ENCODE peak calls at places on chromosomes 6 and 20, in five cellular contexts. L is cardiac muscle cell, E is upper lobe of right lung, X is psoas muscle, T is body of pancreas. C is an unnamed sample.
A peak's percentile ranks its signal among the peaks of the same experiment; 100 is the strongest.

GRCh38 chr6:147166360-147166944 is 37.8 kb upstream of the STXBP5 start:
- DNase-seq in L (peak; percentile 58), E (no peak), X (no peak), T (no peak), C (no peak)

GRCh38 chr6:167998206-167998605 is 735 bp downstream of the KIF25 start:
- DNase-seq in L (no peak), E (no peak), X (no peak), T (no peak), C (no peak)

GRCh38 chr20:10004900-10005299 is 29.9 kb upstream of the ANKEF1 start:
- DNase-seq in L (no peak), E (no peak), X (no peak), T (no peak), C (no peak)

GRCh38 chr6:50608421-50608820 is 104.9 kb upstream of the TFAP2D start:
- DNase-seq in L (no peak), E (no peak), X (no peak), T (no peak), C (no peak)

GRCh38 chr20:16666272-16666671 is 63.6 kb upstream of the SNRPB2 start:
- DNase-seq in L (no peak), E (no peak), X (no peak), T (no peak), C (no peak)

GRCh38 chr6:50110557-50110956 is 60.8 kb upstream of the DEFB112 start:
- DNase-seq in L (no peak), E (no peak), X (no peak), T (no peak), C (no peak)

GRCh38 chr6:157682856-157683481 is 140.1 kb upstream of the SNX9 start:
- DNase-seq in L (peak; percentile 82), E (no peak), X (no peak), T (no peak), C (no peak)

GRCh38 chr20:4069741-4070140 is 54.4 kb upstream of the RNF24 start:
- DNase-seq in L (no peak), E (no peak), X (no peak), T (no peak), C (no peak)

GRCh38 chr6:108001696-108002231 is 43.8 kb upstream of the SEC63 start:
- DNase-seq in L (no peak), E (no peak), X (no peak), T (no peak), C (no peak)

GRCh38 chr6:32329141-32329540 is 42.6 kb downstream of the TSBP1 start:
- DNase-seq in L (no peak), E (no peak), X (no peak), T (no peak), C (no peak)

GRCh38 chr20:61680096-61680495 is 385.6 kb downstream of the TAF4 start:
- DNase-seq in L (no peak), E (no peak), X (no peak), T (no peak), C (no peak)

GRCh38 chr6:46201701-46202100 is 30.9 kb upstream of the ENPP5 start:
- DNase-seq in L (no peak), E (no peak), X (no peak), T (no peak), C (no peak)

GRCh38 chr6:81636930-81637568 is 115.4 kb downstream of the TENT5A start:
- DNase-seq in L (no peak), E (no peak), X (no peak), T (no peak), C (no peak)

GRCh38 chr6:34709386-34709785 is 12.8 kb upstream of the ILRUN start:
- DNase-seq in L (peak; percentile 90), E (peak; percentile 74), X (no peak), T (peak; percentile 94), C (no peak)

GRCh38 chr6:144690659-144691058 is 405.5 kb downstream of the UTRN start:
- DNase-seq in L (no peak), E (no peak), X (no peak), T (no peak), C (no peak)

GRCh38 chr6:15313367-15313766 is 67.5 kb downstream of the JARID2 start:
- DNase-seq in L (no peak), E (peak; percentile 71), X (peak; percentile 61), T (peak; percentile 48), C (no peak)

GRCh38 chr6:143370972-143371371 is 79.5 kb downstream of the ADAT2 start:
- DNase-seq in L (no peak), E (no peak), X (no peak), T (no peak), C (no peak)

GRCh38 chr20:59955131-59955796 is 3.0 kb upstream of the CDH26 start:
- DNase-seq in L (no peak), E (no peak), X (peak; percentile 57), T (no peak), C (no peak)

GRCh38 chr20:61835791-61836350 is 229.8 kb downstream of the TAF4 start:
- DNase-seq in L (no peak), E (no peak), X (peak; percentile 24), T (no peak), C (no peak)

GRCh38 chr6:88573561-88573960 is 389.9 kb downstream of the RNGTT start:
- DNase-seq in L (no peak), E (no peak), X (no peak), T (no peak), C (no peak)

GRCh38 chr6:40075051-40075445 is 140.8 kb upstream of the MOCS1 start:
- DNase-seq in L (no peak), E (no peak), X (no peak), T (no peak), C (no peak)

GRCh38 chr20:7155282-7155681 is 387.8 kb downstream of the BMP2 start:
- DNase-seq in L (no peak), E (no peak), X (no peak), T (no peak), C (no peak)

GRCh38 chr6:71707059-71707458 is 179.3 kb upstream of the RIMS1 start:
- DNase-seq in L (no peak), E (no peak), X (no peak), T (no peak), C (no peak)

GRCh38 chr6:165774903-165775608 is 112.0 kb upstream of the PDE10A start:
- DNase-seq in L (peak; percentile 58), E (no peak), X (no peak), T (no peak), C (no peak)

GRCh38 chr20:22502731-22503191 is 81.6 kb downstream of the FOXA2 start:
- DNase-seq in L (no peak), E (no peak), X (no peak), T (no peak), C (no peak)

GRCh38 chr6:167119680-167120556 is 3.0 kb upstream of the CCR6 start:
- DNase-seq in L (no peak), E (no peak), X (no peak), T (no peak), C (no peak)

GRCh38 chr6:87968435-87969278 is 79.0 kb upstream of the SPACA1 start:
- DNase-seq in L (peak; percentile 27), E (peak; percentile 74), X (no peak), T (no peak), C (peak; percentile 4)

GRCh38 chr6:143634486-143634885 is 43.3 kb upstream of the PHACTR2 start:
- DNase-seq in L (no peak), E (no peak), X (no peak), T (no peak), C (no peak)

GRCh38 chr6:136038531-136038930 is 187.0 kb downstream of the PDE7B start:
- DNase-seq in L (peak; percentile 58), E (no peak), X (no peak), T (no peak), C (no peak)

DNA sequence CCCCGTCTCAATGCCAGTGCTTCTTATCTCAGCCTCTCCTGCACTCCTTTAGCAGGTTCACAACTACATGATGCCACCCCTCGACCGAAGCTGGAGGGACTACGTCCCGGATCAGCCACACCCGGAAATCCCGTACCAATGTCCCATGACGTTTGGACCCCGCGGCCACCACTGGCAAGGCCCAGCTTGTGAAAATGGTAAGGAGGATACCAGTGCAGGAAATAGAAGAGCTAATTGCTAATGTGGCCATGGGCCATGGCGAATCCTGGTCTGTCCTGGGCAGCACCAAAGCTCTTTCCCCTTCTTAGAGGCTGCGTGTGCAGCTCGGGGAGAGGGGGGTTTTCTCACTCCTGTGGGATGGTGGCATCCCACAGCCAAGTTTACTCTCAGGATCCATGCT is 5.5 kb downstream of the IRF4 start:
- DNase-seq in L (no peak), E (no peak), X (no peak), T (no peak), C (no peak)
- H3K27me3 ChIP-seq in L (peaks cover 67% of the 10 kb centered on the region), E (peaks cover 32% of the 10 kb centered on the region), X (no peaks in the 10 kb centered on the region), T (no peaks in the 10 kb centered on the region), C (no peaks in the 10 kb centered on the region)

DNA sequence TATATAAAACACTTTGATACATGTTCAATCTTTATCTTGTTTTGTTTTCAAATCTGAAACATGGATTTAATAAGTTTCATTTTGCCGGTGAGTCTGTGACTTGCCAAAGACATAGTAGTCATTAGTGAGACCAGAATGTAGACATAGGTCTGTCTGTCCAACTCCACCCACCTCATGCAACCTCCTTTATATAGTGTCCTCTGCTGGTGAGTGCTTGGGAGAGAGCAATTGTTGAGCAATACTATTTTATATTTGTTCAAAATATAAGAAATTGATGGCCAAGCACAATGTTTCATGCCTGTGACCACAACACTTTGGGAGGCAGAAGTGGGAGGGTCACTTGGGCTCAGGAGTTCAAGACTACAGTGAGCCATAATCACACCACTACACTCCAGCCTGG is 10.8 kb upstream of the LY86 start:
- DNase-seq in L (no peak), E (no peak), X (no peak), T (no peak), C (no peak)
- TF ChIP-seq CTCF in L (no peak), E (no peak), X (no peak), T (no peak), C (no peak)

DNA sequence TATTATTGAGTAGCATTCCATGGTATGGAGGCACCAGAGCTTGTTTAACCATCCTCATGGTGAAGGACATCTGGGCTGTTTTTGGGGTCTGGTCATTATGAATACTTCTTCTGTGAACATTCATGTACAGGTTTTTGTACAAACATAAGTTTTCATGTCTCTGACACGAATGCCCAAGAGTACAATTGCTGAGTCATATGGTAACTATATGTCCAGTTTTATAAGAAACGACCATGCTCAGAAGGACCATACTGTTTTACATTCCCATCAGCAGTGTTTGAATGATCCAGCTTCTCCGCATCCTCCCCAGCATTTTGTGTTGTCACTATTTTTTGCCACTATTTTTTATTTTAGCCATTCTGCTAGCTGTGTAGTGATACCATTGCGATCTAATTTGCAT is 188.6 kb downstream of the KHDC1L start:
- DNase-seq in L (no peak), E (no peak), X (no peak), T (no peak), C (no peak)
- H3K4me1 ChIP-seq in L (peaks cover 3% of the 10 kb centered on the region), E (no peaks in the 10 kb centered on the region), X (peaks cover 20% of the 10 kb centered on the region), T (no peaks in the 10 kb centered on the region), C (no peaks in the 10 kb centered on the region)

DNA sequence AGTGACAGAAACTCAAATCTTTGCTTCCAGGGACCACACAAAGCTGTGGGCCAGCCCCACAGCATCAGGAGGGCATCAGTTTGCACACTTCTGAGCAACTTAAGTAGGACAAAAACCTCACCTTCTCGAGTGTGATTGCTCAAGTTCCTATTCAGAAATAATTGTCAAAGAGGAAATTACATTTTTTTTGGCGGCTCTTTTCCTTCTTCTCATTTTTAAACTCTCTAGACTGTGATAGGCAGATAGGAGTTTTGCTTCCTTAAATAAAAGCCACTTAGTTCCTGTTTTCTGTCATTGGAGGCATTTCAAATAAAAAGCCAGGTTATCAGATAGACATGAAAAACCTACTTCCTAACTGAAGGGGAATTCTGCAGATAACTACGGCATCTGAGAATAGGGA is 11.2 kb upstream of the TAGAP start:
- DNase-seq in L (no peak), E (no peak), X (no peak), T (no peak), C (no peak)
- H3K27me3 ChIP-seq in L (no peaks in the 10 kb centered on the region), E (peaks cover 4% of the 10 kb centered on the region), X (no peaks in the 10 kb centered on the region), T (no peaks in the 10 kb centered on the region), C (no peaks in the 10 kb centered on the region)

C was measured in CD8-positive, alpha-beta T cell.